ENCODE peak calls at places on chromosomes 3 and 15, in four cellular contexts. W, M, R and H are unnamed samples.

GRCh38 chr3:135565481-135565880 is 400.0 kb upstream of the PPP2R3A start:
- DNase-seq in W (no peak), M (no peak), R (no peak), H (no peak)

GRCh38 chr3:44762170-44762677 is 630 bp downstream of the KIF15 start:
- DNase-seq in W (peak; percentile 14), M (no peak), R (peak; percentile 12), H (no peak)

GRCh38 chr15:30023798-30024295 is 58.9 kb upstream of the GOLGA8J start:
- DNase-seq in W (peak; percentile 49), M (no peak), R (peak; percentile 23), H (no peak)

GRCh38 chr3:131403216-131403895 is 21.8 kb downstream of the NUDT16 start:
- DNase-seq in W (no peak), M (no peak), R (no peak), H (no peak)

GRCh38 chr3:11956781-11957180 is 47.4 kb upstream of the SYN2 start:
- DNase-seq in W (no peak), M (no peak), R (no peak), H (no peak)

GRCh38 chr15:41656188-41656587 is 4.0 kb upstream of the MGA start:
- DNase-seq in W (peak; percentile 44), M (no peak), R (peak; percentile 44), H (no peak)

GRCh38 chr3:195895078-195895899 is 13.1 kb downstream of the TNK2 start:
- DNase-seq in W (peak; percentile 25), M (peak; percentile 64), R (peak; percentile 11), H (peak; percentile 61)

GRCh38 chr3:173891272-173892100 is 493.9 kb downstream of the NLGN1 start:
- DNase-seq in W (no peak), M (no peak), R (no peak), H (no peak)

GRCh38 chr3:113620091-113620490 is 76.4 kb downstream of the USF3 start:
- DNase-seq in W (no peak), M (no peak), R (no peak), H (no peak)

GRCh38 chr3:156148345-156148945 is 28.1 kb downstream of the KCNAB1 start:
- DNase-seq in W (peak; percentile 8), M (no peak), R (no peak), H (no peak)

GRCh38 chr3:115548611-115549010 is 74.7 kb upstream of the GAP43 start:
- DNase-seq in W (peak; percentile 16), M (no peak), R (no peak), H (no peak)

GRCh38 chr15:43775411-43775965 is 1.3 kb downstream of the ELL3 start:
- DNase-seq in W (peak; percentile 30), M (peak; percentile 95), R (peak; percentile 58), H (peak; percentile 40)

GRCh38 chr3:142947799-142948575 is 15.5 kb downstream of the PAQR9 start:
- DNase-seq in W (no peak), M (no peak), R (peak; percentile 6), H (no peak)

GRCh38 chr15:51883436-51883835 is 54.0 kb downstream of the TMOD3 start:
- DNase-seq in W (peak; percentile 56), M (no peak), R (peak; percentile 75), H (no peak)

GRCh38 chr15:44101944-44102343 is 93.1 kb downstream of the FRMD5 start:
- DNase-seq in W (peak; percentile 15), M (no peak), R (peak; percentile 52), H (no peak)

GRCh38 chr3:61053781-61054496 is 197.3 kb downstream of the FHIT start:
- DNase-seq in W (no peak), M (no peak), R (no peak), H (no peak)

GRCh38 chr3:66394261-66395249 is 106.3 kb downstream of the LRIG1 start:
- DNase-seq in W (no peak), M (no peak), R (peak; percentile 71), H (no peak)

GRCh38 chr3:43254125-43254524 is 32.2 kb upstream of the SNRK start:
- DNase-seq in W (no peak), M (no peak), R (no peak), H (no peak)

GRCh38 chr3:172180473-172180872 is 141.1 kb downstream of the FNDC3B start:
- DNase-seq in W (no peak), M (no peak), R (no peak), H (no peak)
- H3K9ac ChIP-seq in W (no peak overlapping the region), M (peak overlapping the region; percentile 14), R (no peak overlapping the region), H (no peak overlapping the region)

GRCh38 chr3:112086018-112086854 is at the start of gene C3orf52:
- DNase-seq in W (peak; percentile 63), M (peak; percentile 93), R (peak; percentile 76), H (peak; percentile 93)
- TF ChIP-seq CTCF in W (no peak), M (no peak), R (no peak), H (peak; percentile 34)

DNA sequence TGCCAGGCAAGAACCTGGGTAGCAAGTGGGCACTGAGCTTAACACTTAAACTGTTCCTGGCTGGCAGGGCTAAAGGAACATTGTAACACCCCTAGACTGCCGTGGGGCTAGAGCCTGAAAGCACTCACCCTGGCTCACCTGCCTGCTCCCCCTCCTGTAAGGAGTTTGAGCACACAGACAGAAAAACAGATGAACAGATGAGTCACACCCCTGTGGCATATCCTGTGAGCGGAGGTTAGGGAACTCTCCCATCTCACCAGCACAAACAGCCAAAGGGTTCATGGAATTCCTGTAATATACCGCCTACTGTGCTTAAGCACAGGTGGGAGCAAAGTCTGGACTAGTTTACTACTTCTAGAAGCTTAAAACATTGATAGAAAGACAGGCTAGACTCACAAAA is 300.1 kb downstream of the ROBO1 start:
- DNase-seq in W (no peak), M (no peak), R (no peak), H (no peak)
- H3K9ac ChIP-seq in W (no peak overlapping the region), M (no peak overlapping the region), R (no peak overlapping the region), H (no peak overlapping the region)

GRCh38 chr3:171168086-171168485 is 141.6 kb upstream of the SLC2A2 start:
- DNase-seq in W (no peak), M (peak; percentile 41), R (peak; percentile 22), H (peak; percentile 44)
- TF ChIP-seq CTCF in W (peak; percentile 41), M (no peak), R (peak; percentile 33), H (peak; percentile 44)

DNA sequence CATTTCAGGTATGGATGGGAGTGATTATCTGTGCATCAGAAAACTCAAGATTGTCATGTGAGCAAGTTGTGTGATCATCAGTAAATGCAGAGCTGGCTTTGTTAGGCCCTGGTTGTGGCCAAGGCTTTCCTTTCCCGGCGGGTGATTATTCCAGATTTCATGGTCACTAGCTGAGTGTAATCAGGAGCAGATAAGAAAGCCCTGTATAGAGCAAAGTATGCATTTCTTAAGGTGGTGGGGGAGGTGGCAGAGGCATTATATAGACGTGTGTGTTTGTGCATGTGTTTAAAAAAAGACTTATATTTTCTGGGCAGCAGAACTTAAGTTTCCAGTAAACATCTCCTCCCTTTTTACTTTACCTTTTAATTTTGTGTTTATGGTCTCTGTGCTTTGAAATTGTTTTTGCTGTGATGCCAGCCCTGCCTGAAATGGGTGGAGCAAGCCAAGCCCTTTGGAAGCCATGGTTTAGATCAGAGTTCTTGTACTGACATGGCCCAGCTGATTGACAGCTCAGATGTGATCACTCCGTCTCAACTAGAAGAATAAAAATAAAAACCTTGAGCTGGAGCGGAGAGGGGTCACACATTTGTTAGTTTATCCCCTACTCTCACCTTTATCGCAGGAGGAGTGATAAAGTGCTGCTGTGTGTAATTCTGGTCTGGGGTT is 22.2 kb downstream of the SMAD3 start:
- DNase-seq in W (no peak), M (peak; percentile 65), R (no peak), H (no peak)
- H3K9ac ChIP-seq in W (no peak overlapping the region), M (peak overlapping the region; percentile 68), R (no peak overlapping the region), H (no peak overlapping the region)

GRCh38 chr15:67783303-67783702 is 42.0 kb upstream of the SKOR1 start:
- DNase-seq in W (no peak), M (no peak), R (no peak), H (no peak)
- TF ChIP-seq CTCF in W (no peak), M (no peak), R (no peak), H (no peak)